ENCODE peak calls at places on chromosome 3, in seven cellular contexts. P is lung, U is A549, E is heart left ventricle, A is hepatocyte, G is H9, D is HAP-1. M is an unnamed sample. For H3K4me1, the result is how much of the 10 kb centered on the place peaks cover.

GRCh38 chr3:194080913-194081800 is 54.8 kb upstream of the HES1 start:
- DNase-seq in P (no peak), U (no peak), E (no peak), A (no peak), G (no peak), D (no peak), M (no peak)

GRCh38 chr3:127825764-127826163 is 3.4 kb upstream of the MGLL start:
- DNase-seq in P (no peak), U (no peak), E (no peak), A (no peak), G (no peak), D (no peak), M (no peak)

GRCh38 chr3:70726966-70727365 is 414.5 kb upstream of the MDFIC2 start:
- DNase-seq in P (no peak), U (no peak), E (no peak), A (no peak), G (no peak), D (no peak), M (no peak)

GRCh38 chr3:182949688-182950087 is 30.6 kb downstream of the DCUN1D1 start:
- DNase-seq in P (no peak), U (no peak), E (no peak), A (no peak), G (no peak), D (no peak), M (no peak)

GRCh38 chr3:168884353-168884903 is 779.1 kb downstream of the MECOM start:
- DNase-seq in P (no peak), U (peak), E (no peak), A (peak), G (no peak), D (peak), M (peak)

GRCh38 chr3:193585530-193585929 is 7.5 kb upstream of the OPA1 start:
- DNase-seq in P (no peak), U (no peak), E (no peak), A (no peak), G (no peak), D (no peak), M (no peak)

GRCh38 chr3:28286595-28286994 is 45.2 kb downstream of the CMC1 start:
- DNase-seq in P (no peak), U (peak), E (no peak), A (peak), G (no peak), D (peak), M (no peak)

GRCh38 chr3:44318929-44319328 is 19.6 kb upstream of the TCAIM start:
- DNase-seq in P (no peak), U (no peak), E (no peak), A (no peak), G (peak), D (no peak), M (no peak)

GRCh38 chr3:179961081-179962078 is 75.4 kb downstream of the PEX5L start:
- DNase-seq in P (no peak), U (no peak), E (no peak), A (no peak), G (no peak), D (no peak), M (no peak)

GRCh38 chr3:168165390-168166269 is 69.9 kb upstream of the GOLIM4 start:
- DNase-seq in P (peak), U (peak), E (no peak), A (peak), G (peak), D (peak), M (no peak)

GRCh38 chr3:134895181-134895580 is 100.1 kb downstream of the EPHB1 start:
- DNase-seq in P (no peak), U (no peak), E (no peak), A (no peak), G (no peak), D (no peak), M (no peak)

GRCh38 chr3:139322346-139322745 is 21.5 kb upstream of the MRPS22 start:
- DNase-seq in P (no peak), U (no peak), E (no peak), A (no peak), G (no peak), D (no peak), M (no peak)

GRCh38 chr3:192727032-192727847 is at the start of gene FGF12:
- DNase-seq in P (peak), U (peak), E (peak), A (peak), G (peak), D (peak), M (no peak)

GRCh38 chr3:112646623-112647022 is 5.7 kb upstream of the CCDC80 start:
- DNase-seq in P (no peak), U (peak), E (no peak), A (no peak), G (no peak), D (no peak), M (no peak)

GRCh38 chr3:1138036-1138435 is 45.2 kb downstream of the CNTN6 start:
- DNase-seq in P (no peak), U (no peak), E (no peak), A (no peak), G (no peak), D (no peak), M (no peak)

GRCh38 chr3:149555941-149556340 is 81.4 kb downstream of the TM4SF4 start:
- DNase-seq in P (no peak), U (no peak), E (no peak), A (no peak), G (no peak), D (no peak), M (no peak)

GRCh38 chr3:135800071-135800549 is 165.4 kb upstream of the PPP2R3A start:
- DNase-seq in P (no peak), U (no peak), E (no peak), A (no peak), G (no peak), D (no peak), M (no peak)

GRCh38 chr3:27679691-27680090 is 42.4 kb downstream of the EOMES start:
- DNase-seq in P (no peak), U (no peak), E (no peak), A (no peak), G (no peak), D (no peak), M (no peak)

GRCh38 chr3:63135362-63135761 is 142.7 kb upstream of the SYNPR start:
- DNase-seq in P (no peak), U (no peak), E (no peak), A (no peak), G (no peak), D (peak), M (no peak)

GRCh38 chr3:66722675-66723074 is 221.9 kb upstream of the LRIG1 start:
- DNase-seq in P (no peak), U (peak), E (no peak), A (no peak), G (no peak), D (no peak), M (peak)

GRCh38 chr3:13890377-13891016 is 10.6 kb upstream of the WNT7A start:
- DNase-seq in P (peak), U (no peak), E (no peak), A (no peak), G (peak), D (no peak), M (no peak)

GRCh38 chr3:128698211-128699011 is 27.6 kb upstream of the RAB7A start:
- DNase-seq in P (peak), U (peak), E (peak), A (peak), G (peak), D (peak), M (peak)

GRCh38 chr3:101381809-101382208 is 61.4 kb upstream of the IMPG2 start:
- DNase-seq in P (no peak), U (peak), E (no peak), A (peak), G (no peak), D (peak), M (no peak)

GRCh38 chr3:37779289-37780152 is 82.2 kb upstream of the CTDSPL start:
- DNase-seq in P (peak), U (peak), E (no peak), A (peak), G (no peak), D (peak), M (no peak)

GRCh38 chr3:161372321-161373260 is 1.3 kb upstream of the SPTSSB start:
- DNase-seq in P (no peak), U (no peak), E (peak), A (peak), G (peak), D (no peak), M (no peak)

GRCh38 chr3:56988874-56989433 is 71.5 kb upstream of the SPATA12 start:
- DNase-seq in P (peak), U (peak), E (peak), A (peak), G (peak), D (peak), M (peak)

GRCh38 chr3:52090131-52090548 is 33.8 kb upstream of the DUSP7 start:
- DNase-seq in P (no peak), U (no peak), E (peak), A (peak), G (no peak), D (no peak), M (peak)

GRCh38 chr3:119342176-119342575 is 48.0 kb downstream of the ARHGAP31 start:
- DNase-seq in P (no peak), U (no peak), E (no peak), A (no peak), G (no peak), D (no peak), M (no peak)

GRCh38 chr3:10376353-10376752 is 55.4 kb upstream of the SEC13 start:
- DNase-seq in P (no peak), U (no peak), E (no peak), A (no peak), G (no peak), D (no peak), M (no peak)

GRCh38 chr3:142028174-142028833 is 121.0 kb downstream of the TFDP2 start:
- DNase-seq in P (no peak), U (peak), E (no peak), A (peak), G (no peak), D (peak), M (no peak)

GRCh38 chr3:4334548-4334947 is 31.4 kb downstream of the SETMAR start:
- DNase-seq in P (no peak), U (no peak), E (no peak), A (no peak), G (no peak), D (no peak), M (no peak)

GRCh38 chr3:146421814-146422748 is 47.3 kb downstream of the PLSCR2 start:
- DNase-seq in P (no peak), U (peak), E (no peak), A (no peak), G (no peak), D (no peak), M (no peak)

GRCh38 chr3:16452265-16452664 is 61.2 kb downstream of the RFTN1 start:
- DNase-seq in P (no peak), U (no peak), E (no peak), A (no peak), G (no peak), D (no peak), M (no peak)

GRCh38 chr3:44762690-44763089 is 1.1 kb downstream of the KIF15 start:
- DNase-seq in P (no peak), U (no peak), E (no peak), A (no peak), G (no peak), D (no peak), M (no peak)

GRCh38 chr3:64262574-64263114 is 37.4 kb upstream of the PRICKLE2 start:
- DNase-seq in P (no peak), U (no peak), E (no peak), A (no peak), G (no peak), D (no peak), M (no peak)

GRCh38 chr3:64259646-64260045 is 34.4 kb upstream of the PRICKLE2 start:
- DNase-seq in P (no peak), U (no peak), E (no peak), A (no peak), G (no peak), D (no peak), M (no peak)

GRCh38 chr3:64264491-64265109 is 39.3 kb upstream of the PRICKLE2 start:
- DNase-seq in P (no peak), U (peak), E (no peak), A (no peak), G (no peak), D (no peak), M (no peak)

GRCh38 chr3:64257096-64257755 is 32.0 kb upstream of the PRICKLE2 start:
- DNase-seq in P (no peak), U (no peak), E (no peak), A (no peak), G (no peak), D (no peak), M (no peak)

DNA sequence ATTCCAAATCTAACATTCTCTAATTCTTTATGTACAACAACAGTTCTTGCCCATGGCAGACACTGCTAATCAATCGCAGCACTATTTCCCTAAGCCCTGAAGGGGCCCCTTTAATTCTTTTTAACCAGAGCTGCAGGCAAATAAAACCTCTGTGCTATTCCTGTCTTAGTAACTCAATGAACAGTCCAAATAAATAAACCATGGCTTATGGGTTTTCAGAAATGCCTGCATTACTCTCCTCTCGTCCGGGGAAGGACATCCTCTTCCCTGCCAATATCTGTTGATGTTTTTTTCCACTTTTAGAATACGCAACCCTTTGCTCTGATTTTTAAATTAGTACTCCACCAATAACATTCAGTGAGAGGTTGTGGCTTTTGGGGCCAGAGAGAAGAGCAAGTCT is 35.1 kb upstream of the PRICKLE2 start:
- DNase-seq in P (no peak), U (no peak), E (no peak), A (no peak), G (no peak), D (no peak), M (no peak)
- H3K4me1 ChIP-seq in P (under half), U (under half), E (under half), A (under half), G (under half), D (under half), M (under half)

GRCh38 chr3:190847423-190847822 is 15.1 kb downstream of the GMNC start:
- DNase-seq in P (no peak), U (no peak), E (no peak), A (no peak), G (no peak), D (no peak), M (no peak)
- H3K4me1 ChIP-seq in P (under half), U (under half), E (under half), A (under half), G (under half), D (under half), M (under half)

GRCh38 chr3:158768881-158769518 is 32.9 kb upstream of the MFSD1 start:
- DNase-seq in P (no peak), U (peak), E (no peak), A (peak), G (no peak), D (no peak), M (peak)
- H3K4me1 ChIP-seq in P (under half), U (half or more), E (under half), A (under half), G (under half), D (under half), M (under half)

DNA sequence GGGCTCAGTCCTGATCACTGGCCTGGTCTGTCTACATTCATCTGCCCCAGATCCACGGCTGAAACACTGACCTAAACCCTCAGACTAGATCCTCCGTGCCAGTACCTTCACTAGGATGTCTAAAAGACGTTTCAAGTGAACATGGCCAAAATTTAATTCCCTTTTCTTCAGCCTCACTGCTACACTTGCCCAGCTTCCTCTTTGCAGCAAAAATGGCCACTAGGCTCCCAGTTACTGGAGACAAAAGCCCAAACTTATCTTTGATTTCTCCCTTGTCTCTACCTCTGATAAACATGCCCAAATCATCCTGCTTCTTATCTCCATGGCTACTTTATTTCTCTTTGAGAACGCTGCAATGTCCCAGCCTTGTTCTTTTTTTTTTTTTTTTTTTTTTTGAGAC is 1.6 kb downstream of the RASSF1 start:
- DNase-seq in P (no peak), U (no peak), E (no peak), A (no peak), G (no peak), D (no peak), M (no peak)
- H3K4me1 ChIP-seq in P (under half), U (under half), E (half or more), A (under half), G (under half), D (under half), M (half or more)

GRCh38 chr3:50167069-50167781 is 12.1 kb downstream of the SEMA3F start:
- DNase-seq in P (no peak), U (no peak), E (peak), A (no peak), G (no peak), D (no peak), M (no peak)

GRCh38 chr3:50168388-50168787 is 13.3 kb downstream of the SEMA3F start:
- DNase-seq in P (no peak), U (no peak), E (no peak), A (no peak), G (no peak), D (no peak), M (no peak)

GRCh38 chr3:50169232-50169631 is 14.1 kb downstream of the SEMA3F start:
- DNase-seq in P (no peak), U (no peak), E (no peak), A (no peak), G (no peak), D (no peak), M (no peak)

GRCh38 chr3:50168791-50169190 is 13.7 kb downstream of the SEMA3F start:
- DNase-seq in P (no peak), U (no peak), E (no peak), A (no peak), G (no peak), D (no peak), M (no peak)

DNA sequence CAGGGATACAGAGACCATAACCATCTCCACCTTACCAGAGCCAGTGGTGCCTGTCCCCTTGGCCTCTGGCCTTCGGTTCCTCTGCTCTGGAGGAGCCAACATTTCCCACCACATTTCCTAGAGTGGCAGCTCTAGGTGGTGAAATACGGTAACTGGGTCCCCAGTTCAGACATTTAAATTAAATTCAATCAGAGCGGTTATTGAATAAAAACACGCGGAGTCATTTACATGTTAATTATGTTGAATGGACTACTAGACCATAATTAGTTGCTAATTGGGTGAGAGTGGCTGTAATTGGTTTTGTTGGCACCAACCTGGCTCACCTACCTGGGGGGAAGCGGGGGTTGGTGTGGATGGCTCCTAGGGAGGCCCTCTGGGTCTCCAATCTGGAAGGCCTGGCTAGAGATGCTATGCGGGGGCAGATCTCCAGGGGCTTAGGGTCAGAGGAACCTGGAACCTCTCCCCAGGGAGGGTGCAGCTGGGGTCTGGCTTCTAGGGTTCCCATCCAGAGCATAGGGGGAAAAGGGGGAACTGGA is 12.7 kb downstream of the SEMA3F start:
- DNase-seq in P (no peak), U (no peak), E (no peak), A (no peak), G (no peak), D (no peak), M (no peak)
- H3K4me1 ChIP-seq in P (half or more), U (half or more), E (half or more), A (under half), G (under half), D (under half), M (under half)

GRCh38 chr3:11587766-11588165 is 55.9 kb downstream of the VGLL4 start:
- DNase-seq in P (no peak), U (no peak), E (no peak), A (no peak), G (no peak), D (no peak), M (peak)

GRCh38 chr3:11591006-11591360 is 52.7 kb downstream of the VGLL4 start:
- DNase-seq in P (no peak), U (no peak), E (no peak), A (no peak), G (no peak), D (no peak), M (no peak)

GRCh38 chr3:11589706-11590105 is 54.0 kb downstream of the VGLL4 start:
- DNase-seq in P (no peak), U (no peak), E (no peak), A (no peak), G (no peak), D (no peak), M (no peak)

GRCh38 chr3:11588755-11589154 is 55.0 kb downstream of the VGLL4 start:
- DNase-seq in P (no peak), U (no peak), E (no peak), A (no peak), G (no peak), D (no peak), M (no peak)

DNA sequence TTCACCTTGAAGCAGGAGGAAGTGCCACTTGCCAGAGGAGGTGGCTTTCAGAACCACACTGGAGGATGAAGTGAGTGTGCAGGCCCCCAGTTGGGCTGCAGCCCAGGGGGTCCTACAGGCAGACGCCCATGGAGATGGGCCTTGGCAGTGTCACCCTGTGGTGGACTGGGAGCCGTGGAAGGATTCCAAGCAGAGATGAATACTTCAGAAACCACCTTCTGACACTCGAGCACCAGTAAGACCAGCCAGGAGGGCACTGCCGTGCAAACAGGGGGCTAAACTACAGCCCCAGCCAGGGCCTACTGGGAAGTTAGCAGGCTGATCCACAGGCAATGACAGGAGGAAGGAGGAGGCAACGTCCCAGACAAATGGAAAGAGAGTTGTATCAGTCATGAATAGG is 55.4 kb downstream of the VGLL4 start:
- DNase-seq in P (no peak), U (no peak), E (no peak), A (no peak), G (no peak), D (no peak), M (peak)
- H3K4me1 ChIP-seq in P (under half), U (under half), E (half or more), A (under half), G (under half), D (under half), M (half or more)